ENCODE peak calls at places on chromosomes 11 and 22, in four cellular contexts. One of them, this sample, is unnamed.

GRCh38 chr11:44638032-44638431 is 72.6 kb downstream of the CD82 start:
- DNase-seq in kidney epithelial cell: no peak
- DNase-seq in HFFc6: no peak
- DNase-seq in nephron progenitor cell: no peak
- DNase-seq in this sample: no peak

GRCh38 chr11:96242971-96243647 is 99.9 kb downstream of the MAML2 start:
- DNase-seq in kidney epithelial cell: peak; percentile 94
- DNase-seq in HFFc6: peak; percentile 98
- DNase-seq in nephron progenitor cell: peak; percentile 84
- DNase-seq in this sample: peak; percentile 85

GRCh38 chr11:457071-457760 is 7.1 kb downstream of the PTDSS2 start:
- DNase-seq in kidney epithelial cell: no peak
- DNase-seq in HFFc6: no peak
- DNase-seq in nephron progenitor cell: no peak
- DNase-seq in this sample: no peak

GRCh38 chr11:108568183-108568858 is 25.2 kb downstream of the EXPH5 start:
- DNase-seq in kidney epithelial cell: no peak
- DNase-seq in HFFc6: no peak
- DNase-seq in nephron progenitor cell: no peak
- DNase-seq in this sample: no peak

GRCh38 chr11:131637469-131638175 is 267.2 kb downstream of the NTM start:
- DNase-seq in kidney epithelial cell: peak; percentile 7
- DNase-seq in HFFc6: no peak
- DNase-seq in nephron progenitor cell: no peak
- DNase-seq in this sample: no peak

GRCh38 chr22:28075260-28075981 is 156.4 kb upstream of the PITPNB start:
- DNase-seq in kidney epithelial cell: peak; percentile 26
- DNase-seq in HFFc6: peak; percentile 74
- DNase-seq in nephron progenitor cell: no peak
- DNase-seq in this sample: no peak

GRCh38 chr11:47848636-47849155 is 546 bp upstream of the NUP160 start:
- DNase-seq in kidney epithelial cell: no peak
- DNase-seq in HFFc6: no peak
- DNase-seq in nephron progenitor cell: no peak
- DNase-seq in this sample: no peak

GRCh38 chr11:75105462-75105925 is 8.8 kb upstream of the OR2AT4 start:
- DNase-seq in kidney epithelial cell: no peak
- DNase-seq in HFFc6: peak; percentile 19
- DNase-seq in nephron progenitor cell: no peak
- DNase-seq in this sample: no peak

GRCh38 chr22:48957311-48957986 is 870.2 kb downstream of the BRD1 start:
- DNase-seq in kidney epithelial cell: no peak
- DNase-seq in HFFc6: no peak
- DNase-seq in nephron progenitor cell: no peak
- DNase-seq in this sample: peak; percentile 12

GRCh38 chr22:25709758-25710157 is 32.2 kb upstream of the MYO18B start:
- DNase-seq in kidney epithelial cell: no peak
- DNase-seq in HFFc6: no peak
- DNase-seq in nephron progenitor cell: no peak
- DNase-seq in this sample: no peak

GRCh38 chr11:95898782-95899181 is 25.1 kb downstream of the MTMR2 start:
- DNase-seq in kidney epithelial cell: no peak
- DNase-seq in HFFc6: no peak
- DNase-seq in nephron progenitor cell: no peak
- DNase-seq in this sample: no peak

GRCh38 chr11:35151241-35151640 is 12.3 kb downstream of the CD44 start:
- DNase-seq in kidney epithelial cell: no peak
- DNase-seq in HFFc6: peak; percentile 58
- DNase-seq in nephron progenitor cell: no peak
- DNase-seq in this sample: no peak

GRCh38 chr11:113991170-113991569 is 16.3 kb downstream of the HTR3A start:
- DNase-seq in kidney epithelial cell: no peak
- DNase-seq in HFFc6: peak; percentile 6
- DNase-seq in nephron progenitor cell: peak; percentile 89
- DNase-seq in this sample: peak; percentile 39

GRCh38 chr11:104668797-104669463 is 229.3 kb downstream of the CASP12 start:
- DNase-seq in kidney epithelial cell: peak; percentile 66
- DNase-seq in HFFc6: peak; percentile 12
- DNase-seq in nephron progenitor cell: no peak
- DNase-seq in this sample: no peak

GRCh38 chr11:79413258-79413657 is 27.6 kb downstream of the TENM4 start:
- DNase-seq in kidney epithelial cell: peak; percentile 56
- DNase-seq in HFFc6: peak; percentile 88
- DNase-seq in nephron progenitor cell: peak; percentile 73
- DNase-seq in this sample: peak; percentile 46

GRCh38 chr11:123213307-123213708 is 18.3 kb upstream of the CLMP start:
- DNase-seq in kidney epithelial cell: no peak
- DNase-seq in HFFc6: no peak
- DNase-seq in nephron progenitor cell: no peak
- DNase-seq in this sample: no peak

GRCh38 chr22:39253427-39254070 is 8.8 kb upstream of the PDGFB start:
- DNase-seq in kidney epithelial cell: peak; percentile 82
- DNase-seq in HFFc6: peak; percentile 77
- DNase-seq in nephron progenitor cell: no peak
- DNase-seq in this sample: peak; percentile 64

GRCh38 chr11:1866226-1866625 is 13.3 kb downstream of the LSP1 start:
- DNase-seq in kidney epithelial cell: no peak
- DNase-seq in HFFc6: no peak
- DNase-seq in nephron progenitor cell: no peak
- DNase-seq in this sample: no peak

GRCh38 chr11:46361283-46362145 is 14.3 kb downstream of the DGKZ start:
- DNase-seq in kidney epithelial cell: no peak
- DNase-seq in HFFc6: no peak
- DNase-seq in nephron progenitor cell: peak; percentile 42
- DNase-seq in this sample: no peak

GRCh38 chr22:39997939-39998726 is 3.4 kb downstream of the FAM83F start:
- DNase-seq in kidney epithelial cell: peak; percentile 55
- DNase-seq in HFFc6: no peak
- DNase-seq in nephron progenitor cell: peak; percentile 44
- DNase-seq in this sample: no peak

GRCh38 chr11:101770648-101771047 is 144.2 kb upstream of the CEP126 start:
- DNase-seq in kidney epithelial cell: no peak
- DNase-seq in HFFc6: no peak
- DNase-seq in nephron progenitor cell: no peak
- DNase-seq in this sample: no peak

GRCh38 chr11:81673001-81673400 is 1060.7 kb downstream of the FAM181B start:
- DNase-seq in kidney epithelial cell: peak; percentile 35
- DNase-seq in HFFc6: no peak
- DNase-seq in nephron progenitor cell: no peak
- DNase-seq in this sample: no peak

GRCh38 chr11:44631831-44632230 is 66.4 kb downstream of the CD82 start:
- DNase-seq in kidney epithelial cell: no peak
- DNase-seq in HFFc6: no peak
- DNase-seq in nephron progenitor cell: no peak
- DNase-seq in this sample: no peak

GRCh38 chr11:73982595-73982989 is at the start of gene UCP2:
- DNase-seq in kidney epithelial cell: no peak
- DNase-seq in HFFc6: peak; percentile 64
- DNase-seq in nephron progenitor cell: peak; percentile 86
- DNase-seq in this sample: peak; percentile 70

GRCh38 chr22:40348025-40348658 is 1.8 kb downstream of the ADSL start:
- DNase-seq in kidney epithelial cell: no peak
- DNase-seq in HFFc6: peak; percentile 51
- DNase-seq in nephron progenitor cell: peak; percentile 35
- DNase-seq in this sample: no peak

GRCh38 chr11:46390331-46391171 is 1.0 kb downstream of the CHRM4 start:
- DNase-seq in kidney epithelial cell: no peak
- DNase-seq in HFFc6: no peak
- DNase-seq in nephron progenitor cell: no peak
- DNase-seq in this sample: no peak

GRCh38 chr11:76729214-76729613 is 53.9 kb upstream of the TSKU start:
- DNase-seq in kidney epithelial cell: no peak
- DNase-seq in HFFc6: no peak
- DNase-seq in nephron progenitor cell: no peak
- DNase-seq in this sample: no peak

GRCh38 chr11:30045144-30045543 is 28.3 kb upstream of the KCNA4 start:
- DNase-seq in kidney epithelial cell: no peak
- DNase-seq in HFFc6: no peak
- DNase-seq in nephron progenitor cell: no peak
- DNase-seq in this sample: no peak

GRCh38 chr11:32436751-32437405 is 1.5 kb upstream of the WT1 start:
- DNase-seq in kidney epithelial cell: no peak
- DNase-seq in HFFc6: no peak
- DNase-seq in nephron progenitor cell: peak; percentile 48
- DNase-seq in this sample: peak; percentile 50

GRCh38 chr22:28955817-28956216 is 72.4 kb downstream of the ZNRF3 start:
- DNase-seq in kidney epithelial cell: no peak
- DNase-seq in HFFc6: no peak
- DNase-seq in nephron progenitor cell: no peak
- DNase-seq in this sample: no peak

GRCh38 chr11:34358258-34358665 is 452 bp upstream of the ABTB2 start:
- DNase-seq in kidney epithelial cell: no peak
- DNase-seq in HFFc6: no peak
- DNase-seq in nephron progenitor cell: peak; percentile 63
- DNase-seq in this sample: peak; percentile 75

GRCh38 chr11:129738242-129738641 is 77.4 kb upstream of the TMEM45B start:
- DNase-seq in kidney epithelial cell: no peak
- DNase-seq in HFFc6: no peak
- DNase-seq in nephron progenitor cell: no peak
- DNase-seq in this sample: no peak

GRCh38 chr11:118530180-118530682 is 761 bp upstream of the TMEM25 start:
- DNase-seq in kidney epithelial cell: no peak
- DNase-seq in HFFc6: no peak
- DNase-seq in nephron progenitor cell: no peak
- DNase-seq in this sample: no peak

GRCh38 chr11:125934473-125934872 is 11.4 kb upstream of the VSIG10L2 start:
- DNase-seq in kidney epithelial cell: no peak
- DNase-seq in HFFc6: no peak
- DNase-seq in nephron progenitor cell: no peak
- DNase-seq in this sample: no peak

GRCh38 chr11:125932301-125932700 is 13.5 kb upstream of the VSIG10L2 start:
- DNase-seq in kidney epithelial cell: no peak
- DNase-seq in HFFc6: no peak
- DNase-seq in nephron progenitor cell: no peak
- DNase-seq in this sample: no peak

GRCh38 chr11:125933030-125933813 is 12.6 kb upstream of the VSIG10L2 start:
- DNase-seq in kidney epithelial cell: no peak
- DNase-seq in HFFc6: no peak
- DNase-seq in nephron progenitor cell: no peak
- DNase-seq in this sample: no peak

GRCh38 chr11:125935629-125936199 is 10.1 kb upstream of the VSIG10L2 start:
- DNase-seq in kidney epithelial cell: no peak
- DNase-seq in HFFc6: no peak
- DNase-seq in nephron progenitor cell: no peak
- DNase-seq in this sample: no peak

GRCh38 chr11:125935056-125935455 is 10.8 kb upstream of the VSIG10L2 start:
- DNase-seq in kidney epithelial cell: no peak
- DNase-seq in HFFc6: no peak
- DNase-seq in nephron progenitor cell: no peak
- DNase-seq in this sample: no peak
- TF ChIP-seq CTCF in kidney epithelial cell: no peak
- TF ChIP-seq CTCF in HFFc6: no peak
- TF ChIP-seq CTCF in nephron progenitor cell: no peak
- TF ChIP-seq CTCF in this sample: no peak

GRCh38 chr22:42880815-42881214 is 23.7 kb upstream of the ARFGAP3 start:
- DNase-seq in kidney epithelial cell: no peak
- DNase-seq in HFFc6: no peak
- DNase-seq in nephron progenitor cell: no peak
- DNase-seq in this sample: no peak
- TF ChIP-seq CTCF in kidney epithelial cell: peak; percentile 9
- TF ChIP-seq CTCF in HFFc6: peak; percentile 41
- TF ChIP-seq CTCF in nephron progenitor cell: no peak
- TF ChIP-seq CTCF in this sample: no peak

GRCh38 chr11:69461272-69461962 is 20.0 kb upstream of the LINC01488 start:
- DNase-seq in kidney epithelial cell: no peak
- DNase-seq in HFFc6: no peak
- DNase-seq in nephron progenitor cell: no peak
- DNase-seq in this sample: no peak

GRCh38 chr11:69460540-69461257 is 20.8 kb upstream of the LINC01488 start:
- DNase-seq in kidney epithelial cell: no peak
- DNase-seq in HFFc6: peak; percentile 83
- DNase-seq in nephron progenitor cell: no peak
- DNase-seq in this sample: no peak

GRCh38 chr11:69462106-69463045 is 19.1 kb upstream of the LINC01488 start:
- DNase-seq in kidney epithelial cell: no peak
- DNase-seq in HFFc6: no peak
- DNase-seq in nephron progenitor cell: no peak
- DNase-seq in this sample: no peak

GRCh38 chr11:69456712-69457111 is 24.8 kb upstream of the LINC01488 start:
- DNase-seq in kidney epithelial cell: no peak
- DNase-seq in HFFc6: no peak
- DNase-seq in nephron progenitor cell: no peak
- DNase-seq in this sample: no peak

DNA sequence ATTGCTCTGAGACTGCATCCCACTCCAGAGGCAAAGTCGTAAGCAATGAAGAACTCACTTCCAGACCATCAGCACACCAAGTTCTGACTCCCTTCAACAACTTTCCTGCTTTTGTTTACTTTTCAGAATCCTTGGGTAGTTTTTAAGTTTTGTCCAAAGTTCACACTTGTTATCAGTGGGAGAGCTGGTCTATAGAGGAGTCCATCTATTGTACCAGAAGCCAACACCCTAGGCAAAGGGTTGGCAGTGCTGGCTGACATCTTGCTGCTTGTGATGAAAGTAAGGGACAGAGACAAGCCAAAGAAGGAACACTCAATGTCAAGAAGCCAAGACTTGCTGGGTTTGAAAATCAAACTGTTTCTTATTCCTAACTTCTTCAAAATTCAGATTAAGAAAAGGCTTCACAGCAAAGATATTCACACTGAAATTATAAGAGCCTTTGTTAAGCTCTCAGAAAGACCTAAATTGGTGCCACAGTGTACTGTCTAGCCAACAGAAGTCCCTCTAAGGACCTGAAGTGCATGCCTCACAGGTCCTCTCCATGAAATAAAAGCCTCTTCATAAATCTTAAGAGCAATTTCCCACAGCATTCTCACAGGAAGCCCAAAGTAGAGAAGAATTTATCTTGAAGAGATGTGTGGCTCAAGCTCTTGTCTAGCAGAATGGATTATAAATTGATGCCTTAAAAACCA is 21.5 kb upstream of the LINC01488 start:
- DNase-seq in kidney epithelial cell: no peak
- DNase-seq in HFFc6: no peak
- DNase-seq in nephron progenitor cell: no peak
- DNase-seq in this sample: no peak
- TF ChIP-seq CTCF in kidney epithelial cell: no peak
- TF ChIP-seq CTCF in HFFc6: no peak
- TF ChIP-seq CTCF in nephron progenitor cell: no peak
- TF ChIP-seq CTCF in this sample: no peak

GRCh38 chr11:65558785-65559509 is 788 bp upstream of the LTBP3 start:
- DNase-seq in kidney epithelial cell: no peak
- DNase-seq in HFFc6: no peak
- DNase-seq in nephron progenitor cell: no peak
- DNase-seq in this sample: no peak
- TF ChIP-seq CTCF in kidney epithelial cell: no peak
- TF ChIP-seq CTCF in HFFc6: no peak
- TF ChIP-seq CTCF in nephron progenitor cell: no peak
- TF ChIP-seq CTCF in this sample: no peak

DNA sequence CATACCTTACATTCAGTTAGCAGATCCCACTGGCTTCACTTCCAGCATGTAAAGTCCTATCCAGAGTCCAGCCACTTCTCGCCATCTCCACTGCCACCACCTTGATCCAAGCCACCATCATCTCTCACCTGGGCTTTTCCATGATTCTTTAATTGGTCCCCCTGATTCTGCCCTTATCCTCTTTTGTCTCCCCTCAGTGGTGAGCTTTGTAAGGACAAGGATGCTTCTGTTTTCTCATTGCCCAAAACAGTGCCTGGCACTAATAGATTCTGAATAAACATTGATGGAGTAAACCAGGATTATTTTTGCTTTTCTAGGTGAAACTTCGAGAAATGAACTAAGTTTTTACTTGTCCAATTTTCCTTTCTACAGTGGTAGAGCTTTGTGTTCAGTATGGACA is 4.4 kb downstream of the POLA2 start:
- DNase-seq in kidney epithelial cell: no peak
- DNase-seq in HFFc6: no peak
- DNase-seq in nephron progenitor cell: no peak
- DNase-seq in this sample: no peak
- TF ChIP-seq CTCF in kidney epithelial cell: peak; percentile 53
- TF ChIP-seq CTCF in HFFc6: peak; percentile 76
- TF ChIP-seq CTCF in nephron progenitor cell: no peak
- TF ChIP-seq CTCF in this sample: no peak

This sample was measured in mesothelial cell of epicardium.